ENCODE peak calls at places on chromosomes 1 and 21, in seven cellular contexts. G is H1, J is K562, V is HepG2, Y is GM12892, A is SK-N-SH, R is GM12878. Z is an unnamed sample.

GRCh38 chr1:95438213-95438948 is 204.4 kb downstream of the RWDD3 start:
- DNase-seq in Y (no peak), J (no peak), V (no peak), R (no peak), A (no peak), G (no peak), Z (no peak)

GRCh38 chr21:28229811-28230210 is 762.9 kb downstream of the LTN1 start:
- DNase-seq in R (no peak), G (no peak), V (no peak), Y (no peak), A (no peak), J (no peak), Z (no peak)

GRCh38 chr21:28822882-28823335 is 169.8 kb downstream of the LTN1 start:
- DNase-seq in J (no peak), Y (no peak), G (no peak), A (peak), R (no peak), V (peak), Z (no peak)

GRCh38 chr1:19877821-19878636 is 4.2 kb upstream of the OTUD3 start:
- DNase-seq in R (no peak), V (no peak), G (no peak), J (peak), Y (no peak), A (no peak), Z (no peak)

GRCh38 chr1:214305164-214305751 is 24.3 kb downstream of the SMYD2 start:
- DNase-seq in Y (no peak), R (no peak), V (no peak), G (no peak), A (no peak), J (no peak), Z (no peak)

GRCh38 chr1:163174524-163175437 is 27.9 kb downstream of the RGS5 start:
- DNase-seq in J (peak), A (peak), Y (no peak), G (peak), V (peak), R (no peak), Z (peak)

GRCh38 chr1:236289492-236290131 is 7.9 kb upstream of the ERO1B start:
- DNase-seq in V (no peak), J (no peak), A (no peak), G (no peak), Y (no peak), R (no peak), Z (no peak)

GRCh38 chr1:70140343-70140742 is 65.0 kb downstream of the LRRC40 start:
- DNase-seq in J (no peak), V (no peak), G (no peak), Y (no peak), A (no peak), R (no peak), Z (no peak)

GRCh38 chr1:229485318-229485717 is 22.8 kb downstream of the NUP133 start:
- DNase-seq in A (no peak), Y (no peak), R (no peak), G (no peak), V (no peak), J (no peak), Z (no peak)

GRCh38 chr1:119758584-119758983 is 10.1 kb downstream of the HMGCS2 start:
- DNase-seq in G (no peak), J (no peak), Y (no peak), R (no peak), V (no peak), A (no peak), Z (no peak)

GRCh38 chr1:234313171-234313570 is 60.1 kb upstream of the COA6 start:
- DNase-seq in J (no peak), R (no peak), Y (no peak), G (no peak), A (no peak), V (peak), Z (no peak)

GRCh38 chr1:9737057-9737456 is 85.5 kb downstream of the PIK3CD start:
- DNase-seq in Y (no peak), V (no peak), R (no peak), G (no peak), A (no peak), J (no peak), Z (no peak)

GRCh38 chr1:165355221-165355976 is 1.1 kb downstream of the LMX1A start:
- DNase-seq in Y (no peak), J (no peak), A (no peak), G (no peak), R (no peak), V (no peak), Z (no peak)

GRCh38 chr1:234322979-234323378 is 50.3 kb upstream of the COA6 start:
- DNase-seq in A (no peak), G (peak), J (peak), R (no peak), Y (peak), V (peak), Z (no peak)

GRCh38 chr1:62209931-62210595 is 15.4 kb downstream of the L1TD1 start:
- DNase-seq in J (no peak), G (no peak), R (no peak), Y (no peak), A (no peak), V (no peak), Z (no peak)

GRCh38 chr1:243950166-243950565 is 100.1 kb upstream of the AKT3 start:
- DNase-seq in G (no peak), J (no peak), V (peak), Y (no peak), R (no peak), A (no peak), Z (no peak)

GRCh38 chr1:159279754-159280153 is 22.4 kb upstream of the FCER1A start:
- DNase-seq in A (no peak), R (no peak), Y (no peak), G (no peak), J (no peak), V (no peak), Z (no peak)

GRCh38 chr1:47179988-47180563 is 9.8 kb downstream of the PDZK1IP1 start:
- DNase-seq in Y (no peak), G (no peak), R (no peak), V (no peak), A (peak), J (peak), Z (no peak)

GRCh38 chr1:24555591-24556413 is at the start of gene NCMAP:
- DNase-seq in R (no peak), Y (no peak), A (no peak), V (peak), G (no peak), J (no peak), Z (no peak)

GRCh38 chr1:57839488-57839887 is 415.6 kb upstream of the DAB1 start:
- DNase-seq in Y (no peak), A (no peak), J (no peak), G (no peak), R (no peak), V (no peak), Z (no peak)

GRCh38 chr1:88462481-88463261 is 221.4 kb upstream of the PKN2 start:
- DNase-seq in R (no peak), Y (no peak), A (peak), J (no peak), G (no peak), V (no peak), Z (no peak)

GRCh38 chr1:5682626-5683235 is 309.5 kb downstream of the NPHP4 start:
- DNase-seq in J (no peak), Y (no peak), A (no peak), V (no peak), R (no peak), G (no peak), Z (no peak)

GRCh38 chr1:20069932-20070331 is at the start of gene PLA2G5:
- DNase-seq in R (no peak), A (no peak), V (no peak), G (no peak), J (no peak), Y (no peak), Z (no peak)

GRCh38 chr1:110337704-110338199 is 1.4 kb upstream of the RBM15 start:
- DNase-seq in V (peak), Y (no peak), G (no peak), J (peak), A (peak), R (no peak), Z (peak)

GRCh38 chr1:156160744-156161181 is 7.4 kb downstream of the SEMA4A start:
- DNase-seq in Y (no peak), A (peak), V (no peak), J (peak), R (no peak), G (no peak), Z (no peak)

GRCh38 chr1:31562707-31563360 is 13.5 kb upstream of the TINAGL1 start:
- DNase-seq in Y (no peak), A (no peak), V (no peak), J (no peak), G (no peak), R (no peak), Z (no peak)

GRCh38 chr1:16924216-16924918 is 2.6 kb downstream of the CROCC start:
- DNase-seq in Y (no peak), V (no peak), J (no peak), R (no peak), G (no peak), A (peak), Z (no peak)

GRCh38 chr1:203504400-203505250 is 10.7 kb downstream of the OPTC start:
- DNase-seq in J (peak), A (peak), Y (peak), G (no peak), V (peak), R (peak), Z (peak)

GRCh38 chr1:84164156-84164555 is 20.1 kb downstream of the PRKACB start:
- DNase-seq in J (no peak), Y (no peak), G (no peak), V (no peak), A (no peak), R (no peak), Z (no peak)

GRCh38 chr1:179925302-179925701 is 29.3 kb upstream of the CEP350 start:
- DNase-seq in V (no peak), Y (no peak), G (no peak), A (no peak), J (no peak), R (no peak), Z (no peak)

GRCh38 chr1:236394016-236394481 is at the start of gene EDARADD:
- DNase-seq in R (no peak), Y (no peak), G (no peak), V (no peak), J (peak), A (no peak), Z (no peak)

GRCh38 chr1:27963393-27963792 is 3.6 kb downstream of the XKR8 start:
- DNase-seq in V (no peak), R (no peak), J (no peak), G (no peak), Y (no peak), A (no peak), Z (no peak)

DNA sequence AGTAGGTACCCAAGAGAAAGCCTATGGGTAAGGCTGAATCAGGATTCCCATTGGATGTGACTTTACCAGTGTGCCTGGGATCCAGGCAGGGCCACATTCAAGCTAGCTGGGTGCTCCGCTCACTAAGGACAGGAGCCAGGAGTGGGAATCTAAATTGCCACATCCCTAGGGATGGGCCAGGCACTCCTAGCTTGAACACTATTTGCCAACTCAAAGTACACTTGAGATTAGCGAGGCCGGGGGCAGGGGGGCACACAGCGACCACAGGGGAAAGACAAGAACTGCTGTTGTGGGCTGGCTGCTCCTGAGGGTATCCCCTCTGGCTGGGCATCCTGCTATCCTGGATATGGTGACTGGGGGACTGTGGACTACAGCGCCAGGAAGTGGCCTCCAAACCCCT is 4.3 kb downstream of the SLC45A3 start:
- DNase-seq in V (peak), Y (no peak), R (no peak), J (no peak), A (no peak), G (no peak), Z (no peak)
- TF ChIP-seq TAF1 in V (no peak), Y (no peak), R (no peak), J (no peak), A (no peak), G (no peak), Z (no peak)

GRCh38 chr1:152110365-152110859 is 4.8 kb downstream of the TCHH start:
- DNase-seq in G (no peak), V (no peak), A (no peak), R (no peak), Y (no peak), J (no peak), Z (no peak)
- TF ChIP-seq TAF1 in G (no peak), V (no peak), A (no peak), R (no peak), Y (no peak), J (no peak), Z (no peak)

GRCh38 chr1:223316082-223316481 is 47.9 kb downstream of the SUSD4 start:
- DNase-seq in V (no peak), G (no peak), J (no peak), Y (no peak), R (no peak), A (no peak), Z (no peak)

GRCh38 chr1:223313415-223313754 is 50.6 kb downstream of the SUSD4 start:
- DNase-seq in Y (no peak), V (no peak), G (no peak), R (no peak), A (no peak), J (no peak), Z (no peak)

GRCh38 chr1:223312273-223312672 is 51.7 kb downstream of the SUSD4 start:
- DNase-seq in V (no peak), A (no peak), G (no peak), R (no peak), Y (no peak), J (no peak), Z (no peak)

GRCh38 chr1:223315660-223316059 is 48.3 kb downstream of the SUSD4 start:
- DNase-seq in Y (no peak), V (no peak), R (no peak), A (no peak), J (no peak), G (no peak), Z (no peak)

DNA sequence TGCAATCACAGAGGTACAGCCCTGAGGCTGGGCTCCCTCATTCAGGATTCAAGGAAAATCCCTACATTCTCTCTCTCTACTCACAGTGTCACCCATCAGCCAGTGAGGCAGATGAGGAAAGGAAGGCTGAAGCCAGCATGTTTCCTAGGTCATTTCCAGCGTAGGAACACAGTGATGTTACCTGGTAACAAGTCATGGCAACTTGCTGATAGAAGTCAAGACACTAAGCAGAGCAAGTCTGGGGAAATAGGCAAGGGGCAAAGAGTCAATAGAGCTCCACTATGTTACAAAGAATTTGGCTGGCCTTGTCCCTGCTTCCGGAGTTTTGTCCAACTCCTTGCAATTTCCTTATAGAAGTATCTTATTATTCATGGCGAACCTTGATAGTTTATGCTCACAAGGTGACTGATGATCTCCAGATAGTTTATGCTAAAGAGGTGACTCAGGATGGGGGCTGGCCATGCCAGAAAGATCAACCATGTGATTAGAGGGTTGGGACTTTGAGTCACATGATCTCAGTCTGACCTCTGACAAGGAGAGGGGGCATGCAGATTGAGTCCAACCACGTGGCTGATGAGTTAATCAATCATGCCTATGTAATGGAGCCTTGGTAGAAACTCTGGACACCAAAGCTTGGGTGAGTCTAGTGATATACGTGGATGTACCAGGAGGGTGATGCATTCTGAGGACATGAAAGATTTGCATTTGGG is 51.1 kb downstream of the SUSD4 start:
- DNase-seq in R (no peak), V (no peak), A (no peak), Y (no peak), G (no peak), J (peak), Z (no peak)
- TF ChIP-seq TAF1 in R (no peak), V (no peak), A (no peak), Y (no peak), G (no peak), J (no peak), Z (no peak)

DNA sequence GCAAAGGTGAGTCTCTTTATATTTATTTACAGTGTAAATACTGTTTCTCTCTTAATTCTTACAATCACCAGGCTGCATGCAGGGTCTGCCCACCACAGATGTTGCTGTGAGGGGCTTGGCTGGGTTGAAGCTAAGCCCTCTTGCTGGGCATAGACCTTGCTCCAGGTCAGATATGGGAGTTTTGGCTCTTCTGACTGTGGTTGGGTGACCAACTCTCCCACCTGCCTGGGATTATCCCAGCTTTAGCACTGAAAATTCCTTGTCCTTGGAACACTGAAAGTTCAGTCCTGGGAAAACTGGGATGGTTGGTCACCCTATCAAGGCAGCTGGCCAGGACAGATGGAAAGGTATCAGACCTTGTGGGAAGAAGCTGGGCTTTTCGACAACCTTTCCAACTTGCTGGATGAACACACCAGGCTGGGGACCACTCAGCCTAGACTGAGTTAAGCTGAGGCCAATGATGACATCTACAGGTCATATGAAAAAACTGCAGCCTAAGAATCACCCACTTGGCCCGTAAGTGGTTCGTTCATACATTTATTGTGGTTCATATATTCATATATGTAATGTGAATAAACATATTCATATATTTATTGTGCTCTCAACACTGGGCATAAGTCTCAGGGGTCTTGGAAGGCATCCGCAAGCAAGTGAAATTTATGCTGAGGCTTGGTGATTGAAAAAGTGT is 26.6 kb upstream of the HPDL start:
- DNase-seq in G (no peak), J (peak), R (no peak), A (peak), Y (peak), V (peak), Z (peak)
- TF ChIP-seq TAF1 in G (no peak), J (no peak), R (no peak), A (no peak), Y (no peak), V (no peak), Z (no peak)

GRCh38 chr21:46068516-46069079 is 29.3 kb upstream of the COL6A2 start:
- DNase-seq in A (no peak), Y (no peak), R (no peak), V (no peak), G (no peak), J (no peak), Z (no peak)
- TF ChIP-seq TAF1 in A (no peak), Y (no peak), R (no peak), V (no peak), G (no peak), J (no peak), Z (no peak)

DNA sequence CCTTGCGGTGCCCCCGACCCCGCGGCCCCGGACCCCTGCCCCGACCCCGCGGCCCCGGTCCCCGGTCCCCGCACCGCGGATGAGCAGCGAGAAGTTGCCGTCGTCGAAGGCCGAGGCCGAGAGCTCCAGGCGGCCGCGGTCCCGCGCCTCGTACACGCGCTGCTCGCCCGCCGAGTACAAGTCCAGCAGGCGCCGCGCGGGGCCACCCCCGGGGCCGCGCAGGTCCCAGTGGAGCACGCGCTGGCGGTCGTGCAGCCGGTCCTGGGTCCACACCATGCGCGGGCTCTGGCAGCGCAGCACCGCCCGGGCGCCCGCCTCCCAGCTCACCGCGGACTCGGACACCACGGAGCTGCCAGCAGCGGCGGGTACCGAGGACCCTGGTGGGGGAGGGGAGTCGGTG is 3.0 kb downstream of the MXRA8 start:
- DNase-seq in G (no peak), J (no peak), V (no peak), R (no peak), Y (no peak), A (peak), Z (no peak)
- TF ChIP-seq TAF1 in G (no peak), J (no peak), V (no peak), R (no peak), Y (no peak), A (no peak), Z (no peak)

Z was measured in GM12891.